ENCODE peak calls at places on chromosomes 7 and 10, in six cellular contexts. R, D, C, Y, H and E are unnamed samples.

GRCh38 chr7:80614911-80615310 is 23.5 kb upstream of the CD36 start:
- DNase-seq in Y (no peak), H (no peak), C (no peak), D (no peak), R (no peak), E (peak)

GRCh38 chr7:4052126-4052525 is 630.0 kb upstream of the FOXK1 start:
- DNase-seq in D (no peak), Y (no peak), C (no peak), H (no peak), R (no peak), E (no peak)

GRCh38 chr7:13017325-13017853 is 330.0 kb downstream of the ARL4A start:
- DNase-seq in D (no peak), Y (no peak), C (peak), R (no peak), H (no peak), E (peak)

GRCh38 chr10:10745281-10745680 is 272.4 kb upstream of the CELF2 start:
- DNase-seq in R (no peak), Y (no peak), D (no peak), H (no peak), C (no peak), E (no peak)

GRCh38 chr7:156764016-156764669 is 123.6 kb downstream of the RNF32 start:
- DNase-seq in Y (peak), D (peak), H (no peak), R (no peak), C (peak), E (peak)

GRCh38 chr10:32981760-32982159 is 23.7 kb upstream of the ITGB1 start:
- DNase-seq in H (peak), C (peak), D (peak), Y (no peak), R (no peak), E (peak)

GRCh38 chr10:133440633-133441285 is 13.0 kb upstream of the SCART1 start:
- DNase-seq in C (no peak), D (no peak), R (no peak), Y (no peak), H (no peak), E (no peak)

GRCh38 chr7:1707756-1708611 is 37.9 kb downstream of the ELFN1 start:
- DNase-seq in C (no peak), D (no peak), H (no peak), R (no peak), Y (no peak), E (no peak)

GRCh38 chr10:102119417-102120141 is 589 bp downstream of the LDB1 start:
- DNase-seq in C (peak), R (peak), H (peak), Y (no peak), D (peak), E (peak)

GRCh38 chr10:118308664-118309063 is 33.5 kb downstream of the FAM204A start:
- DNase-seq in Y (no peak), H (no peak), R (no peak), C (no peak), D (no peak), E (no peak)

GRCh38 chr10:27720529-27720928 is 25.1 kb downstream of the MKX start:
- DNase-seq in C (no peak), D (no peak), Y (no peak), R (no peak), H (no peak), E (no peak)

GRCh38 chr7:141551080-141551772 is at the start of gene AGK:
- DNase-seq in C (peak), Y (peak), D (peak), H (peak), R (no peak), E (peak)

GRCh38 chr10:71731791-71732190 is 12.2 kb upstream of the C10orf105 start:
- DNase-seq in Y (no peak), H (no peak), C (no peak), R (no peak), D (peak), E (no peak)

GRCh38 chr7:19558527-19558926 is 150.3 kb downstream of the POLR1F start:
- DNase-seq in C (no peak), R (no peak), H (no peak), D (no peak), Y (no peak), E (peak)

GRCh38 chr7:158351051-158351450 is 236.6 kb downstream of the PTPRN2 start:
- DNase-seq in H (no peak), Y (no peak), C (no peak), R (no peak), D (no peak), E (no peak)

GRCh38 chr7:47470567-47471357 is 111.1 kb downstream of the TNS3 start:
- DNase-seq in R (no peak), H (no peak), C (no peak), D (no peak), Y (no peak), E (no peak)

GRCh38 chr7:148987751-148988512 is 40.4 kb downstream of the PDIA4 start:
- DNase-seq in R (no peak), D (no peak), C (no peak), H (no peak), Y (no peak), E (no peak)

GRCh38 chr7:102439963-102440795 is 6.8 kb downstream of the ORAI2 start:
- DNase-seq in Y (no peak), H (no peak), C (peak), D (no peak), R (no peak), E (peak)

GRCh38 chr7:133230591-133231194 is 22.2 kb upstream of the EXOC4 start:
- DNase-seq in D (peak), H (peak), C (peak), Y (no peak), R (no peak), E (peak)

GRCh38 chr7:74587435-74588126 is 69.9 kb upstream of the GTF2I start:
- DNase-seq in H (no peak), Y (peak), C (peak), R (peak), D (no peak), E (peak)

GRCh38 chr7:155881471-155882350 is 69.4 kb upstream of the SHH start:
- DNase-seq in R (no peak), C (no peak), Y (no peak), H (no peak), D (no peak), E (no peak)

GRCh38 chr7:101629171-101629570 is at the start of gene MYL10:
- DNase-seq in D (no peak), H (no peak), R (no peak), Y (no peak), C (no peak), E (no peak)

GRCh38 chr7:94423116-94423515 is 28.4 kb downstream of the COL1A2 start:
- DNase-seq in D (no peak), R (no peak), C (no peak), Y (no peak), H (no peak), E (no peak)

GRCh38 chr10:21281765-21282484 is 243.6 kb downstream of the SKIDA1 start:
- DNase-seq in H (no peak), C (no peak), R (no peak), D (no peak), Y (no peak), E (no peak)